ENCODE peak calls at places on chromosomes 11 and 22, in five cellular contexts. X, Q, N, S and R are unnamed samples.
A peak's percentile ranks its signal among the peaks of the same experiment; 100 is the strongest.

GRCh38 chr22:18065256-18065655 is 12.5 kb upstream of the PEX26 start:
- DNase-seq in X (no peak), S (no peak), Q (no peak), N (no peak), R (no peak)

GRCh38 chr11:114237321-114238280 is 58.6 kb upstream of the NNMT start:
- DNase-seq in N (no peak), Q (no peak), S (no peak), X (no peak), R (no peak)

GRCh38 chr11:17838102-17838501 is 103.5 kb downstream of the KCNC1 start:
- DNase-seq in X (no peak), S (no peak), N (no peak), Q (no peak), R (no peak)

GRCh38 chr11:35852056-35852455 is 91.8 kb upstream of the LDLRAD3 start:
- DNase-seq in N (no peak), X (no peak), S (no peak), Q (no peak), R (no peak)

GRCh38 chr22:43826142-43827093 is 14.3 kb upstream of the EFCAB6 start:
- DNase-seq in X (peak; percentile 62), N (peak; percentile 41), Q (no peak), S (no peak), R (no peak)

GRCh38 chr11:69321877-69322350 is 28.0 kb downstream of the MYEOV start:
- DNase-seq in N (no peak), S (no peak), Q (no peak), X (no peak), R (no peak)

GRCh38 chr11:77082838-77083552 is 16.2 kb downstream of the CAPN5 start:
- DNase-seq in Q (no peak), X (no peak), N (peak; percentile 47), S (no peak), R (peak; percentile 40)

GRCh38 chr11:73931039-73931645 is 19.7 kb upstream of the DNAJB13 start:
- DNase-seq in X (no peak), S (no peak), N (peak; percentile 37), Q (peak; percentile 10), R (no peak)

GRCh38 chr22:49655168-49655812 is 172.4 kb downstream of the BRD1 start:
- DNase-seq in Q (no peak), X (no peak), S (no peak), N (no peak), R (no peak)

GRCh38 chr11:61820174-61820573 is 3.4 kb upstream of the FADS1 start:
- DNase-seq in Q (no peak), S (no peak), N (no peak), X (no peak), R (no peak)

GRCh38 chr11:61071880-61072279 is 30.4 kb upstream of the CD5 start:
- DNase-seq in X (no peak), N (no peak), S (no peak), Q (no peak), R (no peak)

GRCh38 chr11:33500865-33501479 is 199.7 kb downstream of the C11orf91 start:
- DNase-seq in N (no peak), Q (peak; percentile 72), S (no peak), X (no peak), R (no peak)

GRCh38 chr11:72629266-72629665 is 45.0 kb downstream of the PDE2A start:
- DNase-seq in Q (no peak), N (no peak), S (no peak), X (no peak), R (no peak)

GRCh38 chr11:129798212-129798611 is 17.4 kb upstream of the TMEM45B start:
- DNase-seq in N (no peak), S (no peak), Q (no peak), X (no peak), R (no peak)

GRCh38 chr22:29765905-29766631 is 739 bp downstream of the ZMAT5 start:
- DNase-seq in X (no peak), N (peak; percentile 28), S (no peak), Q (no peak), R (no peak)

GRCh38 chr11:9029477-9029876 is 25.7 kb upstream of the NRIP3 start:
- DNase-seq in S (no peak), X (no peak), N (no peak), Q (no peak), R (no peak)

GRCh38 chr11:41498726-41499125 is 39.3 kb upstream of the LRRC4C start:
- DNase-seq in N (no peak), X (no peak), Q (no peak), S (no peak), R (no peak)

GRCh38 chr22:23218867-23219251 is 38.5 kb downstream of the BCR start:
- DNase-seq in N (peak; percentile 67), Q (peak; percentile 78), S (no peak), X (no peak), R (no peak)

GRCh38 chr11:3879967-3880542 is 24.6 kb downstream of the STIM1 start:
- DNase-seq in N (peak; percentile 51), X (no peak), Q (no peak), S (no peak), R (no peak)

GRCh38 chr22:23129149-23129548 is 12.6 kb downstream of the RSPH14 start:
- DNase-seq in S (no peak), X (no peak), N (no peak), Q (no peak), R (no peak)

GRCh38 chr11:101885631-101886030 is 29.2 kb upstream of the CEP126 start:
- DNase-seq in X (no peak), S (no peak), Q (no peak), N (no peak), R (no peak)

GRCh38 chr11:122440783-122441701 is 214.5 kb upstream of the UBASH3B start:
- DNase-seq in Q (peak; percentile 32), S (no peak), N (no peak), X (no peak), R (no peak)

GRCh38 chr11:43693731-43694130 is 13.2 kb downstream of the HSD17B12 start:
- DNase-seq in S (no peak), N (no peak), Q (no peak), X (no peak), R (no peak)

GRCh38 chr22:37070334-37070733 is 18.8 kb downstream of the KCTD17 start:
- DNase-seq in X (no peak), N (no peak), S (no peak), Q (no peak), R (no peak)

GRCh38 chr22:24507742-24508141 is 12.6 kb downstream of the UPB1 start:
- DNase-seq in X (no peak), N (no peak), S (no peak), Q (peak; percentile 43), R (no peak)
- TF ChIP-seq CTCF in X (no peak), N (no peak), S (no peak), Q (no peak), R (no peak)

DNA sequence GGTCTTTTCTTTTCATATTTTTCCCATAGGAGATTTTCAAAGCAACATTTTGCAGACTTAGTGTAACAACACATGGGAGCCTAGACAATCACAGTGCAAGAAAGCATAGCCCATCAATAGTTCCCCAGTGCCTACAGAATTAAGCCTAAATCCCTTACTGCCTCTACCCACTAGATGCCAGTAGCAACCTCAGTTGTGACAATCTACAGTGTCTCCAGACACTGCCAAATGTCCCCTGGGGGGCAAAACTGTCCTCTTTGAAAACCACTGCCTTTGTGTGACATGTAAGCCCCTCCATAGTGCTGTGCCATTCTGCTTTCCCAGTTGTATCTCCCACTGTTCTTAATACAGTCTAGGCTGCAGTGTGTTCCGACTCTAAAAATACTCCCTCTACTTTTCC is 1329.0 kb downstream of the LRRC4C start:
- DNase-seq in X (no peak), Q (peak; percentile 3), S (no peak), N (no peak), R (no peak)
- TF ChIP-seq CTCF in X (peak; percentile 63), Q (peak; percentile 30), S (no peak), N (no peak), R (no peak)

DNA sequence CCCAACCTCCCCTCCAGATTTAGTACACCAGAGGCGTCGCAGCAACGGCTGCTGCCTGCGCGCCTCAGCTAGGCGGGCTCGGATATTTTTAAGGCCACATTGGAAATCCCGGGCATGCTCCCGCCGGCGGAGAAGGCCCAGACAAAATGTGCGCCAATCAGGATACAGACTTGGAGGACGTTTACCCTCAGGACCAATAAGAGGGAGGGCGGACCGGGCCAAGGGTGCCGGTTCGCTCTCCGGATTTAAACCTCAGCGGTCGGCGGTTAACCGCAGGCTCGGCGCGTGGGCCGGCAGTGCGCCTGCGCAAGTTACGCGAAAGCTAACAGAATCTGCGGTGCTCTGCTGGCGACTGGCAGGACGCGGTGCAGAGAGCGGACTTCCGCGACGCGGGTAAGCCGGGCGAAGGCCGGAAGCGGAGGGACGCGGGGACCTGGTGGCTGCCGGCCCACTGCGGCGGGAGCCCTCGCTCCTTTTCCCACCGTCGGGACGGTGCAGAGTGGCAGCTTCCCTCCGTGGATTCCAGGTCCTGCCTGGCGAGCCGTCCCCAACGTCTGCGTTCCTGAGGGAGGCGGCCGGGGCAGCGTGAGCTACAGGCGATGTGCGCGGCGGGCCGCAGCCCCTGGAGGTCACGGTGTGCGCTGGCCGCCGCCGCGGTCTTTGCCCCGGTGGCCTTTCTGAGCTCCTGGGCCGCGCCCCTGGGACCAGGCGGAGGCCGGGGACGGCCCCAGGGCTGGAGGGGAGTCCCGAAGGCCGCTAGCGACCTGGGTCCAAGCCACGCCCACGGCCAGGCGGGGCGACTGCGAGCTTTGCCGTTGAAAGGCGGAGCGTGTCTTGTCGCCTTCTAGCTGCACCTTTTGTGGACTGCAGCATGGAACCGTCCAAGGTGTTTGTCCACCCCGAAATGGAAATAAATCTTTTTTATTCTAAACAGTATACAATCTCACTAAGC is at the start of gene HYLS1:
- DNase-seq in X (peak; percentile 89), N (peak; percentile 95), S (peak; percentile 66), Q (peak; percentile 78), R (peak; percentile 98)
- TF ChIP-seq CTCF in X (peak; percentile 39), N (peak; percentile 9), S (no peak), Q (peak; percentile 5), R (no peak)

DNA sequence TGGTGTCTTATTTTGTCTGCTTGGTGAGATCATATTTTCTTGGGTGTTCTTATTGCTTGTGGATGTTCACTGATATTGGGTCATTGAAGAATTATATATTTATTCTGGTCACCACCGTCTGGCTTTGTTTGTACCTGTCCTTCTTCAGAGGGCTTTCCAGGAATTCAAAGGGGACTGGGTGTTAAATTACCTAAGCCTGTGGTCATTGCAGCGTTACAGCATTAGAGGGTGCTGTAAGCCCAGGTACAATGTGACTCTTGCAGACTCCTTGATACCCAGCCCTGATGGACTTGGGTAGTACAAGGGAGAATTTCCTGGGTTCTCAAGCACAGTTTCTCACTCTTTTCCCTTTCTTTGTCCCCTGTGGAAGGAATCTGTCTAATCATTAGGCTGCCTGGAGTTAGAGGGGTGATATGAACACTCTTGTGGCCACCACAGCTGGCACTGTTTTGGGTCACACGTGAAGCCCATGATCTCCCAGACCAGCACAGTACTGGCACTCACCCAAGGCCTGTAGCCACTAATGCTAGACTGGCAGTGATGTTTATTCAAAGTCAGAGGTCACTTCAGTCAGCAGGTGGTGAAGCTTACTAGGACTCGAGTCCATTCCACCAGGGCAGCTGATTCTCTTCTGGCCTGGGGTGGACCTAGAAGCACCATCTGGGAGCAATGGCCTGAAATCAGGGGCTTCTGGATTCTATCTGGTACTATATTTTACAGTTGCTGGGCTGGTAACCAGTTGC is 56.1 kb upstream of the NARS2 start:
- DNase-seq in N (no peak), S (no peak), X (no peak), Q (no peak), R (no peak)
- TF ChIP-seq CTCF in N (no peak), S (no peak), X (no peak), Q (no peak), R (no peak)